ENCODE peak calls at places on chromosomes 12 and 14, in six cellular contexts. Y is iPS DF 6.9, F is pancreas, M is psoas muscle, K is tibial artery, U is adrenal gland. G is an unnamed sample.

GRCh38 chr12:18224745-18225144 is 36.6 kb upstream of the PIK3C2G start:
- DNase-seq in K (no peak), M (no peak), F (no peak), Y (no peak), U (no peak), G (no peak)

GRCh38 chr12:617304-617915 is 45.8 kb downstream of the NINJ2 start:
- DNase-seq in M (peak; percentile 57), F (peak; percentile 35), Y (no peak), K (peak; percentile 42), U (peak; percentile 61), G (no peak)

GRCh38 chr12:122057769-122058168 is 20.8 kb upstream of the MLXIP start:
- DNase-seq in K (no peak), M (no peak), Y (no peak), U (no peak), F (no peak), G (no peak)

GRCh38 chr12:120726510-120726793 is 826 bp downstream of the ACADS start:
- DNase-seq in M (no peak), Y (no peak), U (no peak), K (no peak), F (no peak), G (no peak)

GRCh38 chr12:57130941-57131340 is 2.7 kb downstream of the LRP1 start:
- DNase-seq in M (no peak), K (no peak), U (no peak), Y (no peak), F (no peak), G (no peak)

GRCh38 chr14:20644520-20644919 is 3.0 kb upstream of the OR6S1 start:
- DNase-seq in U (no peak), M (no peak), F (no peak), Y (no peak), K (no peak), G (no peak)

GRCh38 chr14:32211068-32211404 is 8.0 kb upstream of the RNU6-8 start:
- DNase-seq in K (no peak), Y (no peak), U (no peak), F (no peak), M (no peak), G (no peak)

GRCh38 chr14:85214471-85214870 is 315.5 kb upstream of the FLRT2 start:
- DNase-seq in K (no peak), U (no peak), Y (no peak), F (no peak), M (no peak), G (no peak)

GRCh38 chr14:30621354-30621953 is 665 bp upstream of the SCFD1 start:
- DNase-seq in K (no peak), Y (no peak), U (peak; percentile 54), M (no peak), F (peak; percentile 28), G (no peak)

GRCh38 chr14:29999013-29999539 is 71.4 kb upstream of the PRKD1 start:
- DNase-seq in F (no peak), M (no peak), Y (no peak), U (no peak), K (no peak), G (no peak)

GRCh38 chr14:101821528-101821927 is 60.0 kb downstream of the PPP2R5C start:
- DNase-seq in K (no peak), U (no peak), M (no peak), Y (no peak), F (no peak), G (no peak)

GRCh38 chr12:19440019-19440858 is 947 bp downstream of the AEBP2 start:
- DNase-seq in Y (no peak), K (peak; percentile 47), M (peak; percentile 47), F (peak; percentile 50), U (peak; percentile 69), G (no peak)

GRCh38 chr12:49662998-49663843 is 39.9 kb downstream of the PRPF40B start:
- DNase-seq in M (peak; percentile 75), U (peak; percentile 85), K (peak; percentile 75), F (peak; percentile 53), Y (peak; percentile 35), G (peak; percentile 46)

GRCh38 chr12:108414021-108414420 is 74.9 kb upstream of the CMKLR1 start:
- DNase-seq in F (no peak), U (no peak), K (no peak), Y (no peak), M (no peak), G (no peak)

GRCh38 chr14:96272777-96273471 is 16.9 kb downstream of the BDKRB1 start:
- DNase-seq in Y (no peak), F (no peak), M (no peak), K (no peak), U (no peak), G (no peak)

GRCh38 chr14:53278602-53279506 is 125.7 kb upstream of the DDHD1 start:
- DNase-seq in M (no peak), U (no peak), Y (peak; percentile 7), K (no peak), F (no peak), G (peak; percentile 45)
- H3K9me3 ChIP-seq in M (no peaks in the 10 kb centered on the region), U (no peaks in the 10 kb centered on the region), Y (no peaks in the 10 kb centered on the region), K (no peaks in the 10 kb centered on the region), F (no peaks in the 10 kb centered on the region), G (peaks cover 4% of the 10 kb centered on the region)

DNA sequence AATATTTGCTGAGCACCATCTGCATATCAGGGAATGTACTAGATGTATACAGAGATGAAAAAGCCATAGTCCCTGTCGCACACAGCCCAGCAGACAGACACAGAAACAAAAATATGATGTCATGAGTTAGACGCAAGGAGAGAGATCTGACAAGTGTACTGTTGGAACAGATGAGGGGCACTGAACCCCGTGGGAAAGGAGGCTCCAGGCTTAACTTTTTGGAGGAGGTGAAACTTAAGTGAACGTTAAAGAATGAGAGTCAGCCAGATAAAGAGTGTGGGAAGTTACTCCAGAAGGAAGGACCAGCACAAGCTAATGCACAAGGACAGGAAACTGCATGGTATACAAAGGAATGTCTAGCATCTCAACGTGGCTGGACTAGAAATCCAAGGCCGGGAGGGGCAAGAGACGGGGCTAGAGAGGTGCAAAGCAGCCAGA is 2.5 kb upstream of the ACTN1 start:
- DNase-seq in F (no peak), M (no peak), K (no peak), Y (no peak), U (no peak), G (no peak)
- H3K27ac ChIP-seq in F (no peak overlapping the region), M (no peak overlapping the region), K (peak overlapping the region; percentile 100), Y (no peak overlapping the region), U (no peak overlapping the region), G (peak overlapping the region; percentile 69)

DNA sequence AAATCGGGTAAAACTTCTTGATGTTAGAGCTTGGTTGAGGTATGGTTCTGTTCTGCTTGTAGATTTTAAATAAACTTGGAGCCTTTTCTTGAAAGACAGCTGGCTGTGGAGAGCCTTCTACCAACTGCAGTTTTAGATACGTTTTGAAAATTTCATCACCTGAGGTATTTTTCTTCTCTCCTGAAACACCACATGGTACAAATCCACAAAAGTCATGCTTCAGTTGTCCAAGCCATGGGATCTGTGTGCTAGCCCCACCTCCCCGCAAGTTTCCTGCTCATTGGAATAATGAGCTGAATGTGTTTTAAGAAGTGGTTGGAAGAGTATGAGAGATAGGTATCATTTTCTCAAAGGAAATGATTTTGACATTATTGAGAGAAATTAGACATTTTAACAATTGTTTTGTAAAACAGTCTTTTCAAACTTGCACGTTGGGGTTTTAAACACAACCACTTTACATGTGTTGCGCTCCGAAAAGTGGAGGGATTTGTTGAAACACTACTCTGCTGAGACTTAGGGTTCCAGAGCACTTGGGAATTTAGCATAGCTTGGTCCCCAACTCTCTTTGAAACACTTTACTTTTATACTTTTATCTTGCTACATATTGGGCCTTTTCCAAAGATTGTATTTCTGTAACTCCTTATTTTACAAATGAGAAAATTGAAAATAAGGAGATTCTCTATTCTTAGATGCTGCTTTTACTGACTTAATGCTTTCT is 1.5 kb downstream of the PPM1A start:
- DNase-seq in K (no peak), Y (no peak), F (no peak), U (no peak), M (no peak), G (no peak)
- H3K9me3 ChIP-seq in K (no peaks in the 10 kb centered on the region), Y (no peaks in the 10 kb centered on the region), F (no peaks in the 10 kb centered on the region), U (no peaks in the 10 kb centered on the region), M (no peaks in the 10 kb centered on the region), G (no peaks in the 10 kb centered on the region)

GRCh38 chr12:20453756-20454310 is 85.5 kb downstream of the PDE3A start:
- DNase-seq in K (no peak), M (no peak), F (no peak), U (no peak), Y (no peak), G (no peak)

GRCh38 chr12:20451759-20452158 is 83.4 kb downstream of the PDE3A start:
- DNase-seq in F (no peak), K (no peak), Y (no peak), M (no peak), U (no peak), G (no peak)

GRCh38 chr12:20448781-20449180 is 80.4 kb downstream of the PDE3A start:
- DNase-seq in K (no peak), F (no peak), U (no peak), M (no peak), Y (no peak), G (no peak)

GRCh38 chr12:20452496-20452895 is 84.2 kb downstream of the PDE3A start:
- DNase-seq in U (no peak), F (no peak), K (no peak), M (no peak), Y (no peak), G (no peak)

DNA sequence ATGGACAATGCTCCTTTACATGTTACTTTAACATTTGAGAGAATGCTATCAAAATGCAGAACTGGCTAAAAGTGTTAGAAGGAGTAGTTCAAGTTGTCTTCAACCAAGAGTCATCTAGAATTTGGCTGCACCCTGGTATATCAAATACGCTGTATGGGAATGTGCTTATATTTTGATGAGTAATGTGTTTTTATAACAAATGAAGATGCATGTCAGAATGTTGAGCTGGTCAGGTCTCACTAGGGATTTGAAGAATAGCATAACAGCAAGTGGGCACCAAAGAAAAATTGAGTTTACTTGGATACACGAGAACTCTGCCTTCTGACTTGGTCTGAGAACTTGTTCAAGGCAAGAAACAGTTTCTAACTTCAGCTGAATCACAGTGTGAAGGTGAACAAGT is 82.3 kb downstream of the PDE3A start:
- DNase-seq in Y (no peak), U (no peak), F (no peak), M (no peak), K (no peak), G (no peak)
- H3K27ac ChIP-seq in Y (no peak overlapping the region), U (no peak overlapping the region), F (no peak overlapping the region), M (no peak overlapping the region), K (peak overlapping the region; percentile 23), G (no peak overlapping the region)

DNA sequence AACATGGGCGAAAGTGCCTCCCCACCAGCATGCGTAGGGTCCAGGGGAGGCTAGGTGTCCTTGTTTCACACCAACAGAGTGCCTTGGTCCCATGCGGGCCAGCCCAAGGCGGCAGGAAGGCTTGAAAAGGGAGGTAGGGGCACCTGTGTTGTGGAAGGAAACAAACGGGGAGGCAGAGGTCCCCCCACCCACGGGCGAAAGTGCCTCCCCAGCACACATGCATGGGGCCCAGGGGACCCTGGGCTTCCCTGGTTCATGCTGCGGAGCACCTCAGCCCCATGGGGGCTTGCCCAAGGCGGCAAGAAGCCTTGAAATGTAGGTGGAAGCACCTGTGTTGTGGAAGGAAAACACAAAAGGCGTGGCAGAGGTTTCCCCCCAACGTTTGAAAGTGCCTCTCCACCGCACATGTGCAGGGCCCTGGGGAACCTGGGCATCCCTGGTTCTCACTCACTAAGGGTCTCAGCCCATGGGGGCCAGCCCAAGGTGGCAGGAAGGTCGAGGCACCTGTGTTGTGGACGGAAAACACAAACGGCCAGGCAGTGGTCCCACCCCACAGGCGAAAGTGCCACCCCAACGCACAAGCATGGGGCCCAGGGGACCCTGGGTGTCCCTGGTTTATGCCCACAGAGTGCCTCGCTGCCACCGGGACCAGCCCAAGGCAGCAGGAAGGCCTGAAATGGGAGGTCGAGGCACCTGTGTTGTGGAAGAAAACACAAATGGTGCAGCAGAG is 374.7 kb downstream of the ALG10 start:
- DNase-seq in K (peak; percentile 8), U (peak; percentile 40), F (peak; percentile 8), Y (no peak), M (peak; percentile 2), G (no peak)
- H3K9me3 ChIP-seq in K (peaks cover 63% of the 10 kb centered on the region), U (no peaks in the 10 kb centered on the region), F (no peaks in the 10 kb centered on the region), Y (peaks cover 40% of the 10 kb centered on the region), M (no peaks in the 10 kb centered on the region), G (peaks cover 100% of the 10 kb centered on the region)

GRCh38 chr12:96510306-96510764 is 21.0 kb downstream of the CFAP54 start:
- DNase-seq in U (no peak), K (no peak), Y (no peak), F (no peak), M (no peak), G (no peak)
- H3K27ac ChIP-seq in U (no peak overlapping the region), K (peak overlapping the region; percentile 33), Y (no peak overlapping the region), F (no peak overlapping the region), M (peak overlapping the region; percentile 41), G (no peak overlapping the region)

G was measured in AG04450.